ENCODE peak calls at places on chromosomes 4 and X, in ten cellular contexts. E, P, D, Y, B, A, H, V, Q and Z are unnamed samples.

GRCh38 chrX:48966796-48967579 is 4.7 kb downstream of the KCND1 start:
- DNase-seq in E (peak), H (no peak), B (no peak), V (peak), Y (no peak), P (no peak), D (no peak), A (no peak), Q (no peak), Z (no peak)

GRCh38 chrX:118974908-118975671 is 672 bp downstream of the LONRF3 start:
- DNase-seq in P (peak), A (peak), B (no peak), V (no peak), D (no peak), Q (peak), E (peak), H (peak), Y (peak), Z (peak)

GRCh38 chr4:102586644-102587021 is 85.5 kb downstream of the NFKB1 start:
- DNase-seq in P (no peak), H (peak), B (no peak), Q (no peak), D (no peak), Y (no peak), E (no peak), A (no peak), V (no peak), Z (no peak)

GRCh38 chr4:55543858-55544257 is 2.9 kb downstream of the CLOCK start:
- DNase-seq in Y (no peak), A (no peak), E (no peak), B (peak), P (no peak), V (no peak), Q (no peak), D (no peak), H (no peak), Z (no peak)

GRCh38 chr4:6467600-6467999 is 4.8 kb downstream of the PPP2R2C start:
- DNase-seq in B (no peak), H (no peak), P (no peak), E (no peak), A (no peak), V (no peak), Y (no peak), Q (peak), D (no peak), Z (no peak)

GRCh38 chr4:3527914-3528876 is 4.0 kb downstream of the LRPAP1 start:
- DNase-seq in D (no peak), E (no peak), A (no peak), Q (no peak), V (no peak), P (no peak), Y (no peak), H (no peak), B (no peak), Z (peak)

GRCh38 chrX:113919387-113919786 is 664.5 kb upstream of the HTR2C start:
- DNase-seq in Q (no peak), Y (no peak), B (no peak), P (no peak), A (no peak), E (no peak), V (no peak), H (no peak), D (no peak), Z (no peak)

GRCh38 chr4:165864228-165864627 is 8.8 kb upstream of the TLL1 start:
- DNase-seq in E (no peak), B (no peak), H (no peak), A (no peak), Q (no peak), Y (no peak), D (no peak), V (no peak), P (no peak), Z (no peak)

GRCh38 chrX:115460565-115460888 is 100.4 kb upstream of the PLS3 start:
- DNase-seq in Y (no peak), A (no peak), H (no peak), D (no peak), B (no peak), V (no peak), E (no peak), P (no peak), Q (no peak), Z (no peak)

GRCh38 chr4:7276538-7276937 is 84.2 kb downstream of the SORCS2 start:
- DNase-seq in B (no peak), Q (no peak), D (no peak), A (no peak), V (no peak), E (no peak), P (no peak), Y (no peak), H (no peak), Z (no peak)

GRCh38 chr4:183444953-183445543 is 612 bp downstream of the CDKN2AIP start:
- DNase-seq in Q (no peak), E (peak), B (no peak), H (no peak), V (no peak), P (peak), A (no peak), D (no peak), Y (peak), Z (peak)

GRCh38 chr4:142497606-142498005 is 348.5 kb downstream of the INPP4B start:
- DNase-seq in H (no peak), Y (no peak), P (no peak), V (no peak), A (no peak), E (no peak), D (no peak), B (no peak), Q (no peak), Z (no peak)

GRCh38 chr4:150816491-150816890 is 198.6 kb downstream of the LRBA start:
- DNase-seq in E (no peak), H (no peak), A (no peak), P (no peak), Q (no peak), D (no peak), V (no peak), B (no peak), Y (no peak), Z (no peak)

GRCh38 chrX:136065044-136065671 is 79.9 kb downstream of the SLC9A6 start:
- DNase-seq in P (no peak), Y (peak), Q (no peak), A (no peak), H (peak), B (peak), E (no peak), D (no peak), V (peak), Z (no peak)